ENCODE peak calls at places on chromosome 1, in six cellular contexts. X is germinal center; N is cardiac muscle cell; T is effector memory CD4-positive, alpha-beta T cell; A is fibroblast of the aortic adventitia; O is NB4. I is an unnamed sample.

GRCh38 chr1:170366980-170367379 is 165.0 kb upstream of the GORAB start:
- DNase-seq in X (no peak), N (no peak), T (no peak), A (no peak), O (no peak), I (no peak)

GRCh38 chr1:211951856-211952255 is 83.5 kb downstream of the INTS7 start:
- DNase-seq in X (no peak), N (no peak), T (no peak), A (peak; percentile 49), O (peak; percentile 30), I (no peak)

GRCh38 chr1:84410328-84411107 is 12.2 kb downstream of the DNASE2B start:
- DNase-seq in X (no peak), N (no peak), T (no peak), A (no peak), O (no peak), I (no peak)

GRCh38 chr1:34690269-34690668 is 64.6 kb upstream of the GJB5 start:
- DNase-seq in X (no peak), N (no peak), T (no peak), A (no peak), O (no peak), I (no peak)

GRCh38 chr1:36420836-36421317 is 23.2 kb upstream of the LSM10 start:
- DNase-seq in X (peak; percentile 77), N (peak; percentile 79), T (peak; percentile 76), A (peak; percentile 85), O (peak; percentile 86), I (no peak)

GRCh38 chr1:27342778-27343638 is 1.2 kb downstream of the SYTL1 start:
- DNase-seq in X (peak; percentile 65), N (peak; percentile 65), T (peak; percentile 75), A (no peak), O (peak; percentile 97), I (peak; percentile 98)

GRCh38 chr1:244820131-244820530 is 15.3 kb upstream of the COX20 start:
- DNase-seq in X (no peak), N (no peak), T (no peak), A (no peak), O (no peak), I (no peak)

GRCh38 chr1:77831566-77831965 is 52.1 kb downstream of the MIGA1 start:
- DNase-seq in X (no peak), N (no peak), T (no peak), A (peak; percentile 17), O (no peak), I (no peak)

GRCh38 chr1:118250232-118250631 is 65.2 kb upstream of the SPAG17 start:
- DNase-seq in X (no peak), N (no peak), T (no peak), A (no peak), O (no peak), I (no peak)

GRCh38 chr1:11964656-11965055 is 15.6 kb upstream of the MFN2 start:
- DNase-seq in X (no peak), N (no peak), T (no peak), A (no peak), O (no peak), I (no peak)